ENCODE peak calls at places on chromosomes 1 and 21, in five cellular contexts. E, C, Q, D and F are unnamed samples.

GRCh38 chr1:98903261-98903660 is 101.4 kb downstream of the PLPPR5 start:
- DNase-seq in E (no peak), C (no peak), Q (no peak), D (peak; percentile 20), F (no peak)

GRCh38 chr1:187624812-187625542 is 796.2 kb downstream of the PLA2G4A start:
- DNase-seq in E (no peak), C (no peak), Q (peak; percentile 17), D (no peak), F (no peak)

GRCh38 chr21:35303085-35303484 is 254.0 kb upstream of the RUNX1 start:
- DNase-seq in E (no peak), C (no peak), Q (no peak), D (no peak), F (no peak)

GRCh38 chr1:111789666-111790316 is 34.1 kb downstream of the DDX20 start:
- DNase-seq in E (no peak), C (no peak), Q (no peak), D (no peak), F (no peak)

GRCh38 chr1:43314233-43314632 is 13.5 kb downstream of the TIE1 start:
- DNase-seq in E (no peak), C (no peak), Q (no peak), D (no peak), F (no peak)

GRCh38 chr1:176996455-176997090 is 167.9 kb downstream of the ASTN1 start:
- DNase-seq in E (no peak), C (no peak), Q (peak; percentile 90), D (peak; percentile 27), F (no peak)

GRCh38 chr1:64691631-64692030 is 53.2 kb upstream of the RAVER2 start:
- DNase-seq in E (no peak), C (no peak), Q (peak; percentile 63), D (no peak), F (no peak)

GRCh38 chr1:64320470-64320869 is 117.0 kb downstream of the UBE2U start:
- DNase-seq in E (no peak), C (no peak), Q (no peak), D (peak; percentile 58), F (no peak)

GRCh38 chr1:37033355-37034291 is 692 bp downstream of the GRIK3 start:
- DNase-seq in E (no peak), C (no peak), Q (peak; percentile 31), D (peak; percentile 18), F (no peak)

GRCh38 chr1:182869241-182869666 is 30.1 kb downstream of the DHX9 start:
- DNase-seq in E (no peak), C (no peak), Q (peak; percentile 82), D (no peak), F (no peak)

GRCh38 chr1:112808861-112809684 is 93.9 kb upstream of the PPM1J start:
- DNase-seq in E (peak; percentile 41), C (peak; percentile 74), Q (peak; percentile 98), D (peak; percentile 73), F (peak; percentile 23)

GRCh38 chr1:28811766-28812668 is at the start of gene OPRD1:
- DNase-seq in E (no peak), C (no peak), Q (peak; percentile 53), D (peak; percentile 30), F (no peak)

GRCh38 chr1:1891349-1892078 is 627 bp upstream of the GNB1 start:
- DNase-seq in E (peak; percentile 78), C (peak; percentile 89), Q (peak; percentile 67), D (no peak), F (no peak)

GRCh38 chr1:34928865-34929496 is 469 bp downstream of the DLGAP3 start:
- DNase-seq in E (no peak), C (no peak), Q (peak; percentile 35), D (no peak), F (no peak)

DNA sequence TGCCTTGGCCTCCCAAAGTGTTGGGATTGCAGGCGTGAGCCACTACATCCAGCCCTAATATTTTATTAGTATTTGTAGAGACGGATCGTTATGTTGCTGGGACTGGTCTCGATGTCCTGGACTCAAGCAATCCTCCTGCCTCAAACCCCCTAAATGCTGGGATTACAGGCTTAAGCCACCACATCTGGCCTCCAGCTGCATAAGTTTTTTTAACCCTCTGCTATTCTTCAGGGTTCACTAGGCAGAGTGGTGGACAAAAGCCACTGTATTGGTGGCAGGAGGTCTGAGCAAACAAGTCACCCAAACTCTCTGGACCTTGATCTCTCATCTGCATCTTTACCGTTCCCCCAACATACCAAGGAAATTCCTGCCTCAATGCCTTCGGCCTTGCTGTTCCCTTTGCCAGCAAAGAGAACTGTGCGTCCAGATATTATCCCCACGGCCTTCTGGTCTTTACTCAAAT is 10.1 kb upstream of the CLIC4 start:
- DNase-seq in E (no peak), C (no peak), Q (peak; percentile 38), D (no peak), F (no peak)
- H3K27ac ChIP-seq in E (no peak overlapping the region), C (no peak overlapping the region), Q (peak overlapping the region; percentile 8), D (peak overlapping the region; percentile 67), F (peak overlapping the region; percentile 59)

DNA sequence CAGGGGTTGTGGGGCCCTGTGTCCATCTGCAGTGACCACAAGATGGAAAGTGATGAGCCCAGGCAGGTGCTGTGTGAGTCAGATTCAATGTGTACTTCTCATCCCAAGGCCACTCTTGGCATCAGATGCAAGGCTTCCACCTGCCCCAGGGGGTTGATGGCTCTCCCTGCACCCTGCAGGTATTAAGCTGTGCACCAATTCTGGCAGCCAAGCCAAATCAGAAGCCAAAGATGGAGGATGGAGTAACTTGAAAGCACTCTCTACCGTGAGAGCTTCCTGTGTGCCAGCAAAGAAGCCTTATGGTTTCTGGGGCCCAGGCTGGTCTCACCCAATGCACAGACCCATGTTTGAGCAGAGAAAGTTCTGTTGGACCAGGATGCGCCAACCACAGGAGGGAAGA is 44.3 kb upstream of the TENT5C start:
- DNase-seq in E (no peak), C (no peak), Q (no peak), D (no peak), F (no peak)
- H3K27ac ChIP-seq in E (no peak overlapping the region), C (no peak overlapping the region), Q (no peak overlapping the region), D (no peak overlapping the region), F (no peak overlapping the region)

DNA sequence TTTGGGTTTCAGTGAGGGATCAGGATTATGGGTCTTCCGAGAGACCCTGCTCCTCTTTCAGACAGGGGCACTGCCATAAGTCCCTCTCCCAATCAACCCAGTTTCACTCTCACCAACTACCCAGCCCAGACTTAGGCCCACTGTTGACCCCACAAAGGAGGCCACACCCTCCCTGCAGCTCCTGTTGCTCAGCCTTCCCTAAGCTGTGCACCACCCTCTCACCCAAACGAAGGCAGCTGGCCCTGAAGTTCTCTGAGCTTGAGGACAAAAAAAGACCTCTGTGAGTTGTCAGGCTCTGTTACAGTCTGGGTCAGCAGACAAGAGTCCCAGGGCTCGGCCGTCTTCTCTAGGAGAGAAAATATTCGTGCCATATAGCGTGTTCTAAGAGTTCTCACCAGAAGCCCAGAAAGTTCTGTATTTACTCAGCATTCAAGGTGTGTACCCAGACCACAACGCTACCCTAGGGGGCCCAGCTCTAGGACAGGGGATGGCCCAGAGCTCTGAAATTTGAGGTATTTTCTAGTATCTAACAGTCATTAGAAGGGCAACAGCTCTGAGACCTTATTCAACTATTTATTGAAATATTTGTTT is 25.5 kb upstream of the LYST start:
- DNase-seq in E (no peak), C (no peak), Q (no peak), D (no peak), F (no peak)
- H3K27ac ChIP-seq in E (no peak overlapping the region), C (no peak overlapping the region), Q (no peak overlapping the region), D (no peak overlapping the region), F (no peak overlapping the region)

GRCh38 chr1:40315795-40316594 is 1.1 kb downstream of the COL9A2 start:
- DNase-seq in E (peak; percentile 11), C (no peak), Q (peak; percentile 89), D (peak; percentile 60), F (peak; percentile 35)
- H3K27ac ChIP-seq in E (no peak overlapping the region), C (no peak overlapping the region), Q (peak overlapping the region; percentile 6), D (no peak overlapping the region), F (peak overlapping the region; percentile 99)

GRCh38 chr1:85609976-85610375 is 29.4 kb downstream of the CCN1 start:
- DNase-seq in E (no peak), C (no peak), Q (no peak), D (no peak), F (no peak)
- H3K27ac ChIP-seq in E (no peak overlapping the region), C (no peak overlapping the region), Q (no peak overlapping the region), D (no peak overlapping the region), F (no peak overlapping the region)

DNA sequence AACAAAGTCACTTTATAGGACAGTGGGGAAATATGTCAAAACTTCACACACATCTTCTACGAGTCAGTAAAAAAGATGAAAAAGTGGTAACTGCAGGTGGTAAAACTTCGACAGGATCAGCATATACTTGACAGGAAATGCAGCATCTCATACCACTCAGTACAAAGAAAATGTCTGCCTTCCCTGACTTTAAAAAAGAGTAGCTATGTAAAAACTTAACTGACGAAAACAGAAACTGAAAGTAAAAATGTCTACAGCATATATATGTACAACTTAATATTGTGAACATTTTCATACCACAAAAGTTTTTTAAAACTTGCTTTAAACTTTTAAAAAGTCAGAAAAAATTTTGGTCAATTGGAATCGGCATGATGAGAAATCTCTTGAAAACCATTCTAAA is 857 bp downstream of the PSMA5 start:
- DNase-seq in E (no peak), C (no peak), Q (peak; percentile 6), D (peak; percentile 5), F (no peak)
- H3K27ac ChIP-seq in E (peak overlapping the region; percentile 91), C (peak overlapping the region; percentile 90), Q (no peak overlapping the region), D (peak overlapping the region; percentile 73), F (no peak overlapping the region)

GRCh38 chr1:53137729-53138128 is 4.7 kb downstream of the SLC1A7 start:
- DNase-seq in E (no peak), C (no peak), Q (peak; percentile 48), D (no peak), F (no peak)

GRCh38 chr1:53140451-53140850 is 2.0 kb downstream of the SLC1A7 start:
- DNase-seq in E (no peak), C (no peak), Q (no peak), D (no peak), F (no peak)

GRCh38 chr1:53141487-53142055 is 867 bp downstream of the SLC1A7 start:
- DNase-seq in E (no peak), C (no peak), Q (no peak), D (no peak), F (no peak)

GRCh38 chr1:53138991-53139884 is 3.2 kb downstream of the SLC1A7 start:
- DNase-seq in E (no peak), C (no peak), Q (no peak), D (no peak), F (no peak)

GRCh38 chr1:53139911-53140310 is 2.5 kb downstream of the SLC1A7 start:
- DNase-seq in E (no peak), C (no peak), Q (no peak), D (no peak), F (no peak)
- H3K27ac ChIP-seq in E (no peak overlapping the region), C (peak overlapping the region; percentile 16), Q (no peak overlapping the region), D (no peak overlapping the region), F (no peak overlapping the region)